ENCODE peak calls at places on chromosome 2, in ten cellular contexts. G is stimulated activated CD4-positive, alpha-beta T cell treated with anti-CD3 and anti-CD28 coated beads, Interleukin-2, amount 100 ng/mL, for 24 hours; W is activated T-cell treated with anti-CD3 and anti-CD28 coated beads for 1 hour; C is fibroblast of pulmonary artery; D is CD4-positive, alpha-beta T cell; O is AG09319; S is IMR-90; L is HEK293T; K is A172; F is RKO. Z is an unnamed sample.

GRCh38 chr2:64699712-64700111 is 46.0 kb upstream of the SERTAD2 start:
- DNase-seq in F (no peak), L (no peak), O (no peak), S (no peak), W (no peak), K (peak; percentile 70), G (peak; percentile 23), C (no peak), D (no peak), Z (no peak)

GRCh38 chr2:194602750-194603149 is 1054.3 kb upstream of the SLC39A10 start:
- DNase-seq in C (no peak), L (no peak), F (no peak), S (no peak), O (no peak), K (no peak), W (no peak), D (no peak), G (no peak), Z (no peak)

GRCh38 chr2:231287696-231288095 is 89.3 kb downstream of the ARMC9 start:
- DNase-seq in W (no peak), O (no peak), D (no peak), K (no peak), G (no peak), F (peak; percentile 4), L (no peak), S (no peak), C (no peak), Z (no peak)

GRCh38 chr2:16664809-16665745 is 557 bp downstream of the CYRIA start:
- DNase-seq in S (no peak), C (no peak), F (no peak), K (no peak), L (no peak), G (no peak), W (no peak), D (no peak), O (no peak), Z (no peak)

GRCh38 chr2:64737547-64737946 is 83.8 kb upstream of the SERTAD2 start:
- DNase-seq in D (no peak), G (no peak), O (no peak), L (no peak), F (no peak), C (no peak), K (no peak), S (peak; percentile 41), W (no peak), Z (no peak)

GRCh38 chr2:111986116-111986900 is 68.8 kb upstream of the TMEM87B start:
- DNase-seq in K (peak; percentile 56), O (no peak), G (no peak), F (no peak), D (no peak), L (no peak), W (no peak), S (peak; percentile 8), C (no peak), Z (no peak)

GRCh38 chr2:118443596-118443995 is 355.3 kb downstream of the INSIG2 start:
- DNase-seq in S (peak; percentile 17), W (no peak), K (peak; percentile 63), L (no peak), C (peak; percentile 67), D (no peak), G (no peak), O (no peak), F (peak; percentile 45), Z (no peak)

GRCh38 chr2:11446733-11447248 is 19.2 kb downstream of the E2F6 start:
- DNase-seq in W (peak; percentile 27), L (peak; percentile 63), O (peak; percentile 12), F (no peak), K (peak; percentile 51), D (peak; percentile 35), S (peak; percentile 67), C (peak; percentile 81), G (peak; percentile 45), Z (no peak)

GRCh38 chr2:36427790-36428243 is 72.2 kb downstream of the CRIM1 start:
- DNase-seq in C (no peak), F (peak; percentile 42), L (no peak), W (no peak), G (no peak), D (no peak), K (no peak), S (peak; percentile 77), O (no peak), Z (no peak)

GRCh38 chr2:143230506-143231256 is 101.5 kb downstream of the ARHGAP15 start:
- DNase-seq in S (no peak), L (no peak), O (no peak), C (no peak), W (no peak), D (no peak), G (no peak), K (no peak), F (no peak), Z (no peak)

GRCh38 chr2:46002507-46002883 is 294.7 kb upstream of the EPAS1 start:
- DNase-seq in D (no peak), K (no peak), C (peak; percentile 45), G (no peak), S (peak; percentile 79), L (no peak), F (no peak), O (no peak), W (no peak), Z (no peak)

GRCh38 chr2:37982147-37982582 is 57.1 kb downstream of the RMDN2 start:
- DNase-seq in K (peak; percentile 52), L (peak; percentile 56), W (peak; percentile 56), G (peak; percentile 75), F (peak; percentile 55), D (peak; percentile 7), C (peak; percentile 81), S (peak; percentile 58), O (peak; percentile 20), Z (peak; percentile 51)

GRCh38 chr2:216375288-216375687 is 3.0 kb upstream of the MARCHF4 start:
- DNase-seq in C (no peak), W (no peak), F (no peak), L (no peak), S (no peak), G (no peak), K (no peak), O (no peak), D (no peak), Z (no peak)

GRCh38 chr2:54555318-54555837 is 99.3 kb downstream of the SPTBN1 start:
- DNase-seq in F (no peak), O (no peak), W (no peak), G (no peak), K (peak; percentile 74), S (no peak), D (no peak), C (peak; percentile 38), L (no peak), Z (no peak)

GRCh38 chr2:99607454-99607853 is 117.6 kb upstream of the REV1 start:
- DNase-seq in W (no peak), F (no peak), G (no peak), C (no peak), L (no peak), S (no peak), D (no peak), O (no peak), K (no peak), Z (no peak)

GRCh38 chr2:29923110-29923721 is 1.8 kb upstream of the ALK start:
- DNase-seq in O (peak; percentile 7), D (peak; percentile 7), C (peak; percentile 69), W (peak; percentile 16), K (peak; percentile 64), G (peak; percentile 48), S (peak; percentile 54), F (peak; percentile 67), L (peak; percentile 66), Z (peak; percentile 32)

GRCh38 chr2:39481611-39482010 is 44.5 kb upstream of the MAP4K3 start:
- DNase-seq in D (no peak), K (peak; percentile 73), F (peak; percentile 63), S (peak; percentile 72), C (peak; percentile 75), G (no peak), L (no peak), W (no peak), O (no peak), Z (no peak)

GRCh38 chr2:197599285-197599965 is 76.0 kb downstream of the RFTN2 start:
- DNase-seq in O (no peak), S (peak; percentile 56), L (peak; percentile 56), F (peak; percentile 70), W (peak; percentile 0), G (no peak), K (peak; percentile 13), C (peak; percentile 68), D (peak; percentile 26), Z (no peak)

GRCh38 chr2:216636570-216637450 is 3.6 kb downstream of the IGFBP2 start:
- DNase-seq in W (no peak), S (peak; percentile 37), F (no peak), C (no peak), G (no peak), L (no peak), K (peak; percentile 85), D (no peak), O (no peak), Z (no peak)

GRCh38 chr2:42733852-42734251 is 30.1 kb downstream of the OXER1 start:
- DNase-seq in O (no peak), L (no peak), F (no peak), D (no peak), C (no peak), G (no peak), W (no peak), S (no peak), K (no peak), Z (no peak)

GRCh38 chr2:72920317-72921087 is 3.2 kb downstream of the EMX1 start:
- DNase-seq in G (no peak), W (no peak), C (peak; percentile 33), F (no peak), L (no peak), D (no peak), O (no peak), K (no peak), S (peak; percentile 30), Z (no peak)

GRCh38 chr2:45011621-45012602 is 2.7 kb upstream of the SIX2 start:
- DNase-seq in S (no peak), O (no peak), L (no peak), K (no peak), G (no peak), D (no peak), C (peak; percentile 12), W (no peak), F (no peak), Z (no peak)

GRCh38 chr2:101720732-101721131 is 23.2 kb downstream of the MAP4K4 start:
- DNase-seq in G (no peak), L (no peak), D (no peak), O (no peak), C (no peak), F (no peak), K (no peak), W (no peak), S (no peak), Z (no peak)

GRCh38 chr2:160411167-160411566 is 82.4 kb downstream of the RBMS1 start:
- DNase-seq in L (no peak), G (peak; percentile 47), C (peak; percentile 65), K (peak; percentile 71), W (no peak), S (no peak), O (no peak), D (no peak), F (no peak), Z (peak; percentile 28)

GRCh38 chr2:128623776-128624424 is 305.2 kb upstream of the HS6ST1 start:
- DNase-seq in O (peak; percentile 86), L (no peak), K (no peak), S (peak; percentile 95), F (no peak), D (no peak), C (peak; percentile 86), G (no peak), W (no peak), Z (peak; percentile 16)

Z was measured in KG1.